ENCODE peak calls at places on chromosomes 11 and 22, in seven cellular contexts. H, Y, Q, O, M, G and N are unnamed samples.

GRCh38 chr11:15590131-15590530 is 475.4 kb downstream of the INSC start:
- DNase-seq in H (no peak), Y (no peak), Q (no peak), O (no peak), M (no peak), G (no peak), N (peak)

GRCh38 chr11:58905141-58905715 is 34.1 kb upstream of the GLYATL1 start:
- DNase-seq in H (no peak), Y (no peak), Q (no peak), O (no peak), M (no peak), G (no peak), N (no peak)

GRCh38 chr11:35281169-35281591 is 138.2 kb downstream of the SLC1A2 start:
- DNase-seq in H (no peak), Y (no peak), Q (no peak), O (no peak), M (no peak), G (no peak), N (no peak)

GRCh38 chr11:4539603-4540219 is 5.3 kb upstream of the OR52M1 start:
- DNase-seq in H (no peak), Y (no peak), Q (peak), O (peak), M (peak), G (peak), N (no peak)

GRCh38 chr11:95668113-95668512 is 121.5 kb downstream of the FAM76B start:
- DNase-seq in H (no peak), Y (no peak), Q (no peak), O (no peak), M (no peak), G (no peak), N (no peak)

GRCh38 chr11:111624602-111625001 is 22.4 kb downstream of the SIK2 start:
- DNase-seq in H (no peak), Y (no peak), Q (no peak), O (no peak), M (no peak), G (no peak), N (no peak)

GRCh38 chr11:20353829-20354434 is 9.6 kb upstream of the HTATIP2 start:
- DNase-seq in H (no peak), Y (no peak), Q (peak), O (no peak), M (peak), G (peak), N (no peak)

GRCh38 chr11:24375896-24376295 is 121.0 kb upstream of the LUZP2 start:
- DNase-seq in H (no peak), Y (no peak), Q (no peak), O (no peak), M (no peak), G (no peak), N (no peak)

GRCh38 chr22:49659281-49659923 is 168.3 kb downstream of the BRD1 start:
- DNase-seq in H (no peak), Y (peak), Q (peak), O (peak), M (no peak), G (no peak), N (no peak)

GRCh38 chr22:20438066-20438677 is 547 bp upstream of the SCARF2 start:
- DNase-seq in H (no peak), Y (peak), Q (no peak), O (peak), M (no peak), G (no peak), N (no peak)

GRCh38 chr11:18706330-18707243 is 8.0 kb downstream of the TMEM86A start:
- DNase-seq in H (peak), Y (no peak), Q (peak), O (peak), M (peak), G (peak), N (no peak)

GRCh38 chr11:20367313-20367948 is 3.9 kb downstream of the HTATIP2 start:
- DNase-seq in H (no peak), Y (no peak), Q (peak), O (no peak), M (peak), G (peak), N (no peak)

GRCh38 chr11:117171648-117172051 is 6.9 kb upstream of the SIDT2 start:
- DNase-seq in H (no peak), Y (peak), Q (no peak), O (no peak), M (peak), G (no peak), N (no peak)

GRCh38 chr11:130999992-131000770 is 83.9 kb upstream of the SNX19 start:
- DNase-seq in H (no peak), Y (no peak), Q (no peak), O (no peak), M (no peak), G (peak), N (no peak)

GRCh38 chr11:57274904-57275498 is 38.0 kb upstream of the APLNR start:
- DNase-seq in H (no peak), Y (no peak), Q (no peak), O (no peak), M (no peak), G (peak), N (no peak)

GRCh38 chr22:38110863-38111852 is 674 bp upstream of the BAIAP2L2 start:
- DNase-seq in H (no peak), Y (no peak), Q (peak), O (no peak), M (peak), G (no peak), N (no peak)

GRCh38 chr22:36466258-36466657 is 15.2 kb downstream of the TXN2 start:
- DNase-seq in H (no peak), Y (no peak), Q (no peak), O (no peak), M (no peak), G (no peak), N (no peak)

GRCh38 chr11:56977324-56977723 is 11.4 kb upstream of the OR5AK2 start:
- DNase-seq in H (no peak), Y (no peak), Q (no peak), O (no peak), M (no peak), G (no peak), N (no peak)

GRCh38 chr11:117843666-117844484 is 19.3 kb upstream of the FXYD2 start:
- DNase-seq in H (peak), Y (peak), Q (peak), O (peak), M (peak), G (peak), N (no peak)

GRCh38 chr11:19055905-19056304 is 4.6 kb downstream of the MRGPRX2 start:
- DNase-seq in H (no peak), Y (no peak), Q (no peak), O (no peak), M (no peak), G (no peak), N (no peak)

GRCh38 chr11:96112192-96113099 is 188.5 kb upstream of the MTMR2 start:
- DNase-seq in H (no peak), Y (no peak), Q (no peak), O (no peak), M (no peak), G (no peak), N (no peak)

GRCh38 chr11:10500757-10501684 is 40.0 kb downstream of the RNF141 start:
- DNase-seq in H (no peak), Y (peak), Q (no peak), O (peak), M (no peak), G (no peak), N (no peak)

GRCh38 chr11:9936754-9937153 is 272.9 kb downstream of the SWAP70 start:
- DNase-seq in H (no peak), Y (no peak), Q (no peak), O (no peak), M (no peak), G (no peak), N (no peak)

GRCh38 chr11:76666408-76666807 is 4.1 kb downstream of the LRRC32 start:
- DNase-seq in H (no peak), Y (peak), Q (peak), O (peak), M (no peak), G (peak), N (no peak)

GRCh38 chr11:126135182-126136176 is 72.8 kb upstream of the CDON start:
- DNase-seq in H (no peak), Y (no peak), Q (no peak), O (peak), M (no peak), G (no peak), N (no peak)

GRCh38 chr11:117820071-117820470 is 4.5 kb downstream of the FXYD2 start:
- DNase-seq in H (no peak), Y (no peak), Q (peak), O (no peak), M (no peak), G (no peak), N (no peak)

GRCh38 chr22:20745177-20745576 is 28.7 kb upstream of the SERPIND1 start:
- DNase-seq in H (no peak), Y (no peak), Q (no peak), O (no peak), M (no peak), G (no peak), N (no peak)

GRCh38 chr11:7595016-7595869 is 78.1 kb downstream of the CYB5R2 start:
- DNase-seq in H (no peak), Y (no peak), Q (no peak), O (no peak), M (no peak), G (no peak), N (no peak)

GRCh38 chr11:109309153-109309552 is 112.8 kb upstream of the C11orf87 start:
- DNase-seq in H (no peak), Y (no peak), Q (no peak), O (no peak), M (no peak), G (no peak), N (no peak)

GRCh38 chr11:89489930-89490329 is 1.2 kb downstream of the NOX4 start:
- DNase-seq in H (no peak), Y (no peak), Q (no peak), O (no peak), M (no peak), G (no peak), N (no peak)
- H3K27ac ChIP-seq in H (no peak), Y (no peak), Q (no peak), O (no peak), M (no peak), G (peak), N (no peak)

DNA sequence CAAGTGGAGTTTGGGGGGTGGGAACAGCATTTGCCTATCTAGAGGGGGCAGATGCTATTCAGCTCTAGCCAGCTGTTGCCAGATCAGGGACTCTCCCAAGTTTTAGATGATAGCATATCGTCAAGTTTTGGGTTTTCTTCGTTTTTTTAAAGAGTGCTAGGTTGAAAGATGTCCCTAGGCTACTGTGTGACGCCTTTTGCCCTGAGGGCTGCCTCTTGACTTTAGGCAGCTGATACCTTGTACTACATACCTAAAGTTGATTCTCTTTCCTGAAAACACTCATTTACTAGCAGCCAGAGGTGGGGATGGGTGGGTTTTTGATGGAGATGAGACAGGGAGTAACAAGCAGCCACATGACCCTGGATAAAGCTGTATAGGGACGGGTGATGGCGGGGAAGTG is 87.1 kb downstream of the ABTB2 start:
- DNase-seq in H (no peak), Y (no peak), Q (no peak), O (no peak), M (no peak), G (no peak), N (no peak)
- TF ChIP-seq POLR2AphosphoS5 in H (no peak), Y (no peak), Q (no peak), O (no peak), M (no peak), G (no peak), N (no peak)

DNA sequence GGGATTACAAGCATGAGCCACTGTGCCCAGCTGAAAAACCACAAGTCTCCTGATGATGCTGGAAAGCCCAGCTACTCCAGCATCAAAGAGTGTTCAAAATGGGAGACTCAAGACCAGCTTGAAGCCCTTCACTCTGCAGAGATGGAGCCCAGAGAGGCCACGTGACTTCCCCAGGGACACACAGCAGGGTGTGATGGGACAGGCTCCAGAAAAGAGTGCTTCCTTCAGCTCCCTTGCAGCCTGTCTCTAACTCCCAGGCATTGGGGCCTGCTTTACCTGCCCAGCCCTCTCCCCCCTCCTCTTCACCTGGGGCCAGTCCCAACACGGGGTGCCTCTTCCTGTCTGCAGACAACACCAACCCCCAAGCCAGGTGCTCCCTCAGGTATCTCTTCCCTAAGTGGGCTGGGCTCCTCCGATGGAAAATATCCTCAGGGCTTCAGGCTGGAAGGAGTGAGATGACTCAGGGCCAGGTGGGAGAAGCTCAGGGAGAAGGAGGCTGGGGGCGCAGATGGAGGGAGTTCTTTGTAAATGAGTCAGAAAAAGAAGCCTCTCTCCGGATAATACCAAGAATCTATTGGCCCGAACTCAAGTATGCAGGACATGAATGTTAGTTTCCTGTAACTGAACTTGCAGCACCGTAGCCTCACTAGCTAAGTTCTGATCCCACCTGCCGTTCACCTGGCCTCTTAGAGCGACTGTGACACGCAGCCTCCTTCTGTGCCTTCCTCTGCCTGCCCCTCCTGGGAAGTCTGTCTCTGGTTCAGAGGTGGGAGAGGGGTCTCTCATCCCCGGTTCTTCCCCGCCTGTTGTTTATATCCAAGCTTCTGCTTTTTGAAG is 326.6 kb downstream of the MN1 start:
- DNase-seq in H (peak), Y (no peak), Q (no peak), O (no peak), M (no peak), G (peak), N (no peak)
- H3K27ac ChIP-seq in H (peak), Y (peak), Q (no peak), O (no peak), M (no peak), G (peak), N (no peak)

DNA sequence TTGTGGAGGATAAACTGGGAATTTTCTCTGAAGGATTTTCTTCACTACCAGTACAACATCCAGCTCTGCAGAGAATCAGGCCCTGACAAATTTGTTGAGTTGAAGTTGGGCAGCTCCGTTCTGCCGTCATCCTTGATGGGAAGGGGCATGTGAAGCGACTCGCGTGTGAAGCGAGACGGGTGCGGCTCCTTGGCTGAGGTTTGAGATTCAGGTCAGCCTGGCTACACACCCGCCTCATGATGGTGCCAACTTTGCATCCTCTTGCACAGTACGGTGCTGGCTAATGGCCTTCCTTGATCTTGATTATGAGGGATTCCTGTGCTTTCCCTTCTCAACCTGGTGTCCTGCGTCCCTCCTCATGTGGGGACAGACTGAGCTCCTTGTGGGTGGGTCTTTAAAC is 19.7 kb upstream of the CDC42EP2 start:
- DNase-seq in H (no peak), Y (no peak), Q (no peak), O (no peak), M (no peak), G (no peak), N (no peak)
- TF ChIP-seq POLR2AphosphoS5 in H (no peak), Y (no peak), Q (no peak), O (no peak), M (no peak), G (no peak), N (no peak)

DNA sequence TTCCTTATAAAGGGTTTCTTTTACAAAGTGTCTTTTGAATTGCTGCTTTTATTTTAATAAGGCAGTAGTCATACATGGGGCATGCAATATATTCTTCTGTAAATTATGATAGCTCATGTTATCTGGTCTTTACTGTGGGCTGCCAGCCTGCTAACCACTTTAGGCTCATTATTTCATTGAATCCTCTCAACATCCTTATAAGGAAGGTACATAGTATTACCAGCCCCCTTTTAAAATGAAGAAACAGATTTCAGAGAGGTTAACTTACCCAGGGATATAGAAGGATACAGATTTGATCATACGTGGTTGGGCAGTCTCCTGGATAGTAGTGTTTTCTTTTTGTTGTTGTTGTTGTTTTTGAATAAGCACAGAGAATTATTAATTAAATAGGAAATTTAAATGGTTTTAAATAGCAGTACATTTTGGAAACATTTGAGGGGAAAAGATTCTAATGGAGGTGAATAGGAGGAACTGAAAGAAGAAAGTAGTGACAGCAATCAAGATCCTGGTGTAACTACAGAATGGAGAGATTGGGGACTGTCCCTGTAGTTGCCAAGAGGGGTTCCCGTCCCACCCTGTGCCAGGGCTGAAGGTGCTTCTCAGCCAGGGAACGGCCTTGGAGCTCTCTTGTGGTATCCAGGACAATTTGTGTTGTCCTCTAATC is 21.0 kb downstream of the SPECC1L start:
- DNase-seq in H (no peak), Y (no peak), Q (no peak), O (no peak), M (no peak), G (no peak), N (no peak)
- H3K27ac ChIP-seq in H (peak), Y (no peak), Q (peak), O (no peak), M (peak), G (no peak), N (peak)

GRCh38 chr11:45355706-45356041 is 69.5 kb upstream of the SYT13 start:
- DNase-seq in H (no peak), Y (no peak), Q (no peak), O (no peak), M (peak), G (no peak), N (no peak)

DNA sequence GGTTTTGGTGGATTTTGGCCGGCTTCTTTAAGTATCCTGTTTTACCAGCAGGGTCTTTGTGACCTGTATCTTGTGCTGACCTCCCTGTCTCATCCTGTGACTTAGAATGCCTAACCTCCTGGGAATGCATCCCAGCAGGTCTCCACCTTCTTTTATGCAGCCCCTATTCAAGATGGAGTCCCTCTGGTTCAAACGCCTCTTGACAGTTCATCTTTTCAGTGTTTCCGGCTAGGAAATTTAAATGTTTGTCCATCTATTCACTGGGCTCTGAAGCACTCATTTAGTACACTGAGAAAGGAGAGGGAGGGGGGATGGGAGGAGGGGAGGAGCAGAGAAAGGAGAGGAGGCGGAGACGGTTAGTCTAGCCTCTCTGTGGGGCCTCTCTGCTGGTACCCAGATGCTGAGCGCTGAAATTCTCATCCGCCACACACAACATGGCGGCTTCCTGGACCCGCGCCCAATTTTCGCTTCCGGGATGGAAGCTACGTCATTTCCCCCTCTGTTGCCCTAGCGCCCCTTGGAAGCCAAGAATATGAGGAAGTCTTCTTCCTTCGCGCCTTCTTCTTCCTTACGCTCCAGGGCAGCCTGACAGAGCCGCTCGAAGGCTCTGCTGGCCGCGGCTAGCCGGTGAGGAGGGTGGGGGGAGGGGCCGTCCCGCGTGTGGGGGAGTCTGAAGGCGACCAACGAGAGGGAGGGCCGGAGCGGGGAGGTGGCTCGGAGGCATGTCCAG is 69.0 kb upstream of the SYT13 start:
- DNase-seq in H (peak), Y (peak), Q (peak), O (peak), M (peak), G (peak), N (peak)
- TF ChIP-seq POLR2AphosphoS5 in H (peak), Y (no peak), Q (peak), O (peak), M (peak), G (peak), N (peak)

GRCh38 chr11:129595043-129595962 is 219.7 kb downstream of the BARX2 start:
- DNase-seq in H (no peak), Y (no peak), Q (no peak), O (no peak), M (no peak), G (no peak), N (no peak)
- H3K27ac ChIP-seq in H (no peak), Y (no peak), Q (no peak), O (no peak), M (no peak), G (no peak), N (no peak)

GRCh38 chr11:72556433-72556832 is 117.8 kb downstream of the PDE2A start:
- DNase-seq in H (no peak), Y (no peak), Q (no peak), O (no peak), M (no peak), G (no peak), N (no peak)

GRCh38 chr11:72561856-72562255 is 112.4 kb downstream of the PDE2A start:
- DNase-seq in H (no peak), Y (peak), Q (no peak), O (no peak), M (no peak), G (no peak), N (no peak)

GRCh38 chr11:72562431-72562830 is 111.8 kb downstream of the PDE2A start:
- DNase-seq in H (no peak), Y (no peak), Q (no peak), O (no peak), M (no peak), G (no peak), N (no peak)
- TF ChIP-seq POLR2AphosphoS5 in H (no peak), Y (no peak), Q (no peak), O (no peak), M (no peak), G (no peak), N (no peak)

DNA sequence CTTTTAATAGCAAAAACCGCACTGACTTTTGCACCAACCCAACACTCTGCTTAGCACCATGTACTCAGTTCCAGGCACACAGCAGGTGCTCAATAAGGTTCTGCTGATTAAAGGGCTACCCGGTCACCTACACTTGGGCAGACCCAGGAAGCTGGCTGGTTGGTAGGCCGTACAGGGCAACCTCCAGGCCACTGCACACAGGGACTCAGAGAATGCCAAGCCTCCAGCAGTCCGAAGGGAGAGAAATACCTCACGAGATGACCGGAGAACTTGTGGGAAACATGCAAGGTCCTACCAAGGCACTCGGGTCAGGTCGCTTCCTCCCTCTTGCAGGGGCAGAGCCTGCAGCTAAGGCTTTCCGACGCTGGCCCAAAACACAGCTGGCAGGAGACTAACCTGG is 109.2 kb downstream of the MICAL3 start:
- DNase-seq in H (no peak), Y (no peak), Q (no peak), O (no peak), M (no peak), G (no peak), N (no peak)
- H3K27ac ChIP-seq in H (no peak), Y (no peak), Q (no peak), O (no peak), M (no peak), G (no peak), N (no peak)